ENCODE peak calls at places on chromosomes 12 and 14, in four cellular contexts. P, F, W and H are unnamed samples.

GRCh38 chr14:103716091-103716801 is 636 bp downstream of the ZFYVE21 start:
- DNase-seq in W (no peak), F (no peak), P (no peak), H (no peak)

GRCh38 chr12:116592116-116592637 is 33.0 kb downstream of the MAP1LC3B2 start:
- DNase-seq in F (no peak), P (no peak), W (peak; percentile 70), H (no peak)

GRCh38 chr12:49362077-49362476 is 5.2 kb upstream of the SPATS2 start:
- DNase-seq in P (no peak), F (no peak), W (no peak), H (no peak)

GRCh38 chr14:93090826-93091583 is 24.7 kb downstream of the ITPK1 start:
- DNase-seq in W (no peak), F (no peak), P (no peak), H (no peak)

GRCh38 chr14:52015411-52016030 is 26.2 kb downstream of the RTRAF start:
- DNase-seq in F (no peak), W (no peak), P (peak; percentile 17), H (no peak)

GRCh38 chr14:31727797-31728196 is 166.6 kb downstream of the NUBPL start:
- DNase-seq in P (no peak), F (no peak), W (no peak), H (no peak)

GRCh38 chr14:57871487-57872080 is 5.7 kb upstream of the SLC35F4 start:
- DNase-seq in P (peak; percentile 28), F (peak; percentile 37), W (no peak), H (peak; percentile 25)

GRCh38 chr12:109595321-109595902 is 21.8 kb downstream of the MVK start:
- DNase-seq in P (no peak), W (no peak), F (peak; percentile 90), H (no peak)

GRCh38 chr14:53767566-53767965 is 189.1 kb downstream of the BMP4 start:
- DNase-seq in P (no peak), W (no peak), F (no peak), H (no peak)

GRCh38 chr12:69687390-69687789 is 11.7 kb downstream of the BEST3 start:
- DNase-seq in W (no peak), P (no peak), F (no peak), H (no peak)

GRCh38 chr14:76948213-76948947 is 80.1 kb downstream of the IRF2BPL start:
- DNase-seq in W (no peak), P (no peak), F (no peak), H (no peak)